ENCODE peak calls at places on chromosomes 6 and 20, in four cellular contexts. V is naive B cell, I is breast epithelium, Q is RKO. R is an unnamed sample.

GRCh38 chr6:87393026-87393622 is 14.6 kb upstream of the CFAP206 start:
- DNase-seq in V (peak), I (no peak), Q (peak), R (peak)

GRCh38 chr20:23200914-23201313 is 114.8 kb upstream of the CD93 start:
- DNase-seq in V (no peak), I (no peak), Q (peak), R (peak)

GRCh38 chr6:115796061-115796460 is 264.6 kb downstream of the FRK start:
- DNase-seq in V (no peak), I (no peak), Q (no peak), R (no peak)

GRCh38 chr6:44010411-44011349 is 116.6 kb downstream of the MRPL14 start:
- DNase-seq in V (no peak), I (no peak), Q (peak), R (peak)

GRCh38 chr6:111291334-111291705 is 191.7 kb downstream of the REV3L start:
- DNase-seq in V (no peak), I (no peak), Q (no peak), R (no peak)

GRCh38 chr6:43298565-43299337 is 691 bp downstream of the SLC22A7 start:
- DNase-seq in V (no peak), I (no peak), Q (no peak), R (no peak)

GRCh38 chr20:5710551-5710950 is 39.6 kb upstream of the SHLD1 start:
- DNase-seq in V (no peak), I (no peak), Q (no peak), R (no peak)

GRCh38 chr20:15930324-15931305 is 642.6 kb downstream of the KIF16B start:
- DNase-seq in V (no peak), I (peak), Q (peak), R (peak)

GRCh38 chr6:114096553-114097172 is 125.7 kb upstream of the HDAC2 start:
- DNase-seq in V (no peak), I (no peak), Q (peak), R (peak)

GRCh38 chr20:17505664-17506517 is 25.3 kb downstream of the BFSP1 start:
- DNase-seq in V (no peak), I (no peak), Q (peak), R (no peak)

GRCh38 chr6:34063641-34064040 is 82.2 kb downstream of the GRM4 start:
- DNase-seq in V (no peak), I (no peak), Q (no peak), R (peak)

GRCh38 chr20:63027425-63028389 is 20.9 kb upstream of the BHLHE23 start:
- DNase-seq in V (no peak), I (no peak), Q (peak), R (peak)

GRCh38 chr6:164133095-164133494 is 718.6 kb downstream of the QKI start:
- DNase-seq in V (no peak), I (no peak), Q (no peak), R (no peak)

GRCh38 chr6:140809694-140810101 is 1323.0 kb upstream of the GJE1 start:
- DNase-seq in V (no peak), I (no peak), Q (no peak), R (no peak)

GRCh38 chr6:10528170-10528981 is 7.2 kb downstream of the GCNT2 start:
- DNase-seq in V (peak), I (no peak), Q (no peak), R (peak)

GRCh38 chr20:32538526-32538918 is 46.6 kb downstream of the NOL4L start:
- DNase-seq in V (no peak), I (no peak), Q (no peak), R (no peak)

GRCh38 chr20:45104786-45105185 is 3.9 kb upstream of the KCNS1 start:
- DNase-seq in V (no peak), I (no peak), Q (peak), R (no peak)

R was measured in SK-MEL-5.